ENCODE peak calls at places on chromosomes 4 and X, in four cellular contexts. T is esophagus muscularis mucosa, R is tibial artery, D is body of pancreas. W is an unnamed sample. For H3K27me3 and H3K36me3, the result is how much of the 10 kb centered on the place peaks cover.

GRCh38 chrX:118974088-118974907 is at the start of gene LONRF3:
- DNase-seq in T (peak), R (peak), D (peak), W (peak)

GRCh38 chrX:14564058-14564457 is 34.7 kb downstream of the GLRA2 start:
- DNase-seq in T (no peak), R (no peak), D (no peak), W (no peak)

GRCh38 chr4:83282049-83282535 is 2.5 kb downstream of the COQ2 start:
- DNase-seq in T (no peak), R (no peak), D (peak), W (peak)

GRCh38 chr4:81723927-81724587 is 252.3 kb upstream of the RASGEF1B start:
- DNase-seq in T (no peak), R (no peak), D (peak), W (peak)

GRCh38 chr4:94116842-94117241 is 90.8 kb upstream of the SMARCAD1 start:
- DNase-seq in T (no peak), R (no peak), D (no peak), W (no peak)

GRCh38 chr4:183139058-183139740 is 40.1 kb downstream of the WWC2 start:
- DNase-seq in T (no peak), R (no peak), D (no peak), W (no peak)

GRCh38 chr4:168488800-168489404 is 8.0 kb upstream of the PALLD start:
- DNase-seq in T (peak), R (no peak), D (no peak), W (no peak)

GRCh38 chr4:579543-580175 is 3.6 kb upstream of the TMEM271 start:
- DNase-seq in T (no peak), R (no peak), D (no peak), W (no peak)

GRCh38 chr4:129641179-129641578 is 545.2 kb downstream of the C4orf33 start:
- DNase-seq in T (no peak), R (no peak), D (peak), W (peak)

GRCh38 chr4:67886281-67886680 is 2.5 kb upstream of the TMPRSS11D start:
- DNase-seq in T (no peak), R (no peak), D (no peak), W (peak)

GRCh38 chr4:156971168-156971601 is 414 bp downstream of the PDGFC start:
- DNase-seq in T (no peak), R (peak), D (peak), W (no peak)

GRCh38 chrX:46965125-46965758 is 53.0 kb downstream of the JADE3 start:
- DNase-seq in T (no peak), R (no peak), D (no peak), W (peak)

GRCh38 chrX:16587776-16588175 is 62.2 kb upstream of the S100G start:
- DNase-seq in T (no peak), R (no peak), D (no peak), W (no peak)

GRCh38 chr4:9997881-9998280 is 23.4 kb downstream of the SLC2A9 start:
- DNase-seq in T (no peak), R (no peak), D (no peak), W (no peak)

GRCh38 chrX:33339219-33339618 is 127.9 kb upstream of the DMD start:
- DNase-seq in T (no peak), R (no peak), D (no peak), W (peak)

GRCh38 chrX:33330798-33331197 is 119.4 kb upstream of the DMD start:
- DNase-seq in T (no peak), R (no peak), D (no peak), W (peak)

GRCh38 chrX:33336783-33337182 is 125.4 kb upstream of the DMD start:
- DNase-seq in T (no peak), R (no peak), D (peak), W (peak)
- TF ChIP-seq CTCF in T (peak), R (peak), D (peak), W (peak)

GRCh38 chr4:41076481-41076880 is 137.9 kb downstream of the APBB2 start:
- DNase-seq in T (no peak), R (no peak), D (no peak), W (no peak)

GRCh38 chr4:41077628-41078027 is 136.7 kb downstream of the APBB2 start:
- DNase-seq in T (no peak), R (no peak), D (no peak), W (no peak)

GRCh38 chr4:41072021-41072777 is 142.1 kb downstream of the APBB2 start:
- DNase-seq in T (no peak), R (no peak), D (no peak), W (no peak)

GRCh38 chr4:41070516-41071281 is 143.6 kb downstream of the APBB2 start:
- DNase-seq in T (no peak), R (no peak), D (no peak), W (no peak)

DNA sequence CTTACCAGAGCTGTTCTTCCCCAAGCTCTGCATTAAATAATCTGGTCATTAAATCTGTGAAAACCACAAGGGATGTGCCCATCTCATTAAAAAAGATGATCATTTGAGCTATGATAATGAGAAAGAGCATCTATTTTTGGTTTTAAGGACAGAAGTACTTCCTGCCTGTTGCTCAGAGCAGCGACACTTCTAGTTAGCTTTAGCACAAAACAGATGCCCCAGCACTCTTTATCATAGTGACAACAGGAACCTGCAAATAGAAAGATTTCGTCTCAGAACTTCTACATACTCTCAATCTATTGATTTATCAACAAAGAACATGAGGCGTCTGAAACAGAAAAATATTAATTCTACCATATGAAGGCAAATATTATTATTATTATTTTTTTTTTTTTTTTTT is 140.1 kb downstream of the APBB2 start:
- DNase-seq in T (no peak), R (no peak), D (no peak), W (no peak)
- H3K27me3 ChIP-seq in T (under half), R (under half), D (under half), W (under half)

DNA sequence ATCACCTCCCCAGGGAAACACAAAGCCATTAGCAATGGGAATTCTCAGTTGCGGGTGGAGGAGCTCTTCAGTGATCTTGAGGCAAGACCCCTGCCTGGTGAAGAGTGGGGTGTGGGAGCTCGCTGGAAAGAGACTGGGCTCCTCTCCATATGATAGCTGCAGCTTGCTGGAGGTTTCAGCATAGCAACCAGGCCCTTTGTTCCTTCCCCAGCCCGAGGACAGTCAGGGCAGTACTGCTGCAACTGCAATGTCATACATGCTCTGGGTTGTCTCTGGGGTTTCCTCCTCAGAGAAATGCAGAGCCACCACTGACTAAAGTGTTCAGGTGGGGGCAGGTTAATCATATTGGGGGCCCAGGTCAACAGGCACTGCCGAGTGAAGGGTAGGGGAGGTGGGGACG is 81.3 kb downstream of the ARHGAP24 start:
- DNase-seq in T (no peak), R (no peak), D (no peak), W (no peak)
- H3K36me3 ChIP-seq in T (under half), R (under half), D (under half), W (under half)

DNA sequence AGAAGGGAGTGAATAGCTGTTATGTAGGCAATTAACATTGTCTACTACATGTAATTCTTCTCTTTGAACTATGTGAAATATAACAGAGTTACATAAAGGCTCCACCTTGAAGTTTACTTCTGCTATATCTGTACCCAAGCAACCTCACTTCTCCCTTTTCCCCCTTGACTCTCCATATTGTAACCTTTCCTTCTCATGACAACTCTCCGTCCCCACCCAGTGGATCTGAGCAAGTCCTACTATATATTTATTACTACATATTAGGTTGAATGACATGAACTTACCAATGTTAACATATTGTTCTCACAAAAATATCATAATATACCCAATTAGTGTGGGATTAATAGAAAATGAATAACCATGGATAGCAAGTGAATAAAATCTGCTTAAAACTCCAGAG is 93.2 kb upstream of the ATP8A1 start:
- DNase-seq in T (no peak), R (no peak), D (peak), W (no peak)
- TF ChIP-seq CTCF in T (no peak), R (peak), D (peak), W (no peak)

GRCh38 chr4:6465985-6466384 is 6.4 kb downstream of the PPP2R2C start:
- DNase-seq in T (peak), R (peak), D (no peak), W (no peak)
- H3K27me3 ChIP-seq in T (under half), R (half or more), D (under half), W (under half)

GRCh38 chrX:132834741-132835140 is 123.7 kb downstream of the HS6ST2 start:
- DNase-seq in T (no peak), R (no peak), D (no peak), W (no peak)
- H3K36me3 ChIP-seq in T (under half), R (under half), D (under half), W (under half)